ENCODE peak calls at places on chromosomes 12 and 14, in four cellular contexts. B is spleen; K is amygdala; C is T-helper 2 cell treated with Interferon-gamma antibody and Interleukin-4, amounts not matched to agents 5 μg/mL and 100 μg/mL, for 36 hours. W is an unnamed sample.

GRCh38 chr14:45426685-45427282 is 173.8 kb upstream of the MIS18BP1 start:
- DNase-seq in K (no peak), C (no peak), B (no peak), W (peak; percentile 2)

GRCh38 chr12:5248230-5248629 is 183.7 kb upstream of the NTF3 start:
- DNase-seq in K (no peak), C (no peak), B (no peak), W (no peak)

GRCh38 chr12:68349083-68349700 is 17.0 kb upstream of the MDM1 start:
- DNase-seq in C (no peak), K (no peak), B (no peak), W (no peak)

GRCh38 chr12:111426341-111427185 is 20.8 kb downstream of the SH2B3 start:
- DNase-seq in C (no peak), K (no peak), B (no peak), W (no peak)

GRCh38 chr14:88838015-88838414 is 13.6 kb downstream of the TTC8 start:
- DNase-seq in K (no peak), C (no peak), B (no peak), W (no peak)

GRCh38 chr12:7934560-7935463 is 1.2 kb downstream of the SLC2A3 start:
- DNase-seq in B (no peak), C (no peak), K (no peak), W (no peak)

GRCh38 chr14:54356172-54356571 is 40.6 kb upstream of the CDKN3 start:
- DNase-seq in C (no peak), K (no peak), B (no peak), W (no peak)

GRCh38 chr12:106646472-106646871 is 63.7 kb downstream of the RFX4 start:
- DNase-seq in C (no peak), K (no peak), B (no peak), W (no peak)

GRCh38 chr12:18552829-18553228 is 185.0 kb downstream of the PLCZ1 start:
- DNase-seq in K (no peak), B (no peak), C (no peak), W (no peak)

GRCh38 chr12:111100554-111100953 is 180.2 kb upstream of the MYL2 start:
- DNase-seq in C (no peak), K (no peak), B (peak; percentile 17), W (no peak)

GRCh38 chr14:68177728-68178127 is 358.1 kb downstream of the RAD51B start:
- DNase-seq in K (no peak), B (no peak), C (no peak), W (no peak)